ENCODE peak calls at places on chromosomes 4 and X, in seven cellular contexts. L, P, G, K, M, B and C are unnamed samples.

GRCh38 chr4:54229631-54230478 is 762 bp downstream of the PDGFRA start:
- DNase-seq in M (no peak), B (no peak), G (peak; percentile 61), K (no peak), P (no peak), L (no peak), C (no peak)

GRCh38 chr4:22670953-22671352 is 21.8 kb upstream of the GBA3 start:
- DNase-seq in G (no peak), B (no peak), M (no peak), P (no peak), L (no peak), K (no peak), C (no peak)

GRCh38 chrX:67544281-67544680 is 460 bp downstream of the AR start:
- DNase-seq in B (no peak), L (no peak), K (no peak), M (no peak), P (no peak), G (peak; percentile 67), C (no peak)

GRCh38 chr4:109721033-109721432 is 8.8 kb downstream of the PLA2G12A start:
- DNase-seq in G (no peak), L (no peak), B (no peak), K (no peak), M (no peak), P (no peak), C (no peak)

GRCh38 chrX:16797358-16797757 is 11.1 kb downstream of the TXLNG start:
- DNase-seq in L (peak; percentile 22), K (no peak), B (no peak), M (no peak), P (no peak), G (no peak), C (no peak)

GRCh38 chrX:140510895-140511295 is 6.0 kb upstream of the SOX3 start:
- DNase-seq in B (no peak), K (no peak), M (no peak), G (peak; percentile 58), L (no peak), P (no peak), C (no peak)

GRCh38 chrX:18664947-18665346 is 7.0 kb downstream of the RS1 start:
- DNase-seq in G (no peak), M (no peak), L (no peak), B (no peak), P (no peak), K (no peak), C (no peak)

GRCh38 chrX:45322382-45322781 is 121.7 kb upstream of the DIPK2B start:
- DNase-seq in K (peak; percentile 46), G (peak; percentile 34), M (no peak), P (no peak), L (peak; percentile 71), B (peak; percentile 48), C (peak; percentile 53)

GRCh38 chr4:1409079-1409805 is 3.0 kb upstream of the NKX1-1 start:
- DNase-seq in B (no peak), K (no peak), G (no peak), L (no peak), P (no peak), M (no peak), C (no peak)

GRCh38 chr4:1416948-1417260 is 10.7 kb upstream of the NKX1-1 start:
- DNase-seq in G (no peak), P (no peak), L (no peak), K (no peak), B (peak; percentile 14), M (peak; percentile 33), C (no peak)

GRCh38 chr4:88765729-88766128 is 68.1 kb upstream of the NAP1L5 start:
- DNase-seq in M (no peak), K (no peak), G (no peak), B (no peak), L (peak; percentile 74), P (peak; percentile 8), C (peak; percentile 74)

GRCh38 chr4:125432078-125432477 is 117.3 kb downstream of the FAT4 start:
- DNase-seq in B (no peak), K (peak; percentile 4), P (no peak), M (no peak), L (no peak), G (peak; percentile 68), C (no peak)

GRCh38 chr4:5881340-5881739 is 11.5 kb downstream of the CRMP1 start:
- DNase-seq in G (peak; percentile 58), B (no peak), P (no peak), K (no peak), M (no peak), L (no peak), C (no peak)

GRCh38 chrX:108224727-108225455 is 133.3 kb downstream of the ATG4A start:
- DNase-seq in M (no peak), B (no peak), L (peak; percentile 68), P (no peak), G (peak; percentile 72), K (peak; percentile 31), C (no peak)

GRCh38 chrX:150254909-150255308 is 108.2 kb upstream of the MAMLD1 start:
- DNase-seq in K (no peak), L (no peak), M (no peak), G (no peak), B (no peak), P (no peak), C (no peak)

GRCh38 chr4:80336582-80336981 is 1.1 kb downstream of the CFAP299 start:
- DNase-seq in M (no peak), P (no peak), G (peak; percentile 63), L (no peak), K (peak; percentile 42), B (peak; percentile 28), C (no peak)

GRCh38 chr4:11343536-11343935 is 85.2 kb downstream of the HS3ST1 start:
- DNase-seq in B (no peak), G (no peak), P (no peak), M (no peak), L (no peak), K (no peak), C (no peak)

GRCh38 chrX:148043456-148043855 is 62.3 kb downstream of the FMR1NB start:
- DNase-seq in M (no peak), G (no peak), B (no peak), P (no peak), L (no peak), K (peak; percentile 41), C (no peak)

GRCh38 chrX:153877571-153878261 is 8.3 kb downstream of the L1CAM start:
- DNase-seq in L (no peak), B (no peak), K (peak; percentile 65), P (no peak), M (no peak), G (no peak), C (no peak)

GRCh38 chrX:123961268-123962005 is at the start of gene STAG2:
- DNase-seq in L (peak; percentile 73), P (peak; percentile 49), K (peak; percentile 94), G (peak; percentile 88), M (peak; percentile 67), B (peak; percentile 78), C (peak; percentile 34)

GRCh38 chr4:40179360-40179759 is 17.5 kb upstream of the RHOH start:
- DNase-seq in P (no peak), G (no peak), B (no peak), L (no peak), K (no peak), M (no peak), C (no peak)

GRCh38 chr4:101259876-101260275 is 87.5 kb downstream of the PPP3CA start:
- DNase-seq in G (no peak), K (no peak), M (no peak), P (no peak), B (no peak), L (no peak), C (no peak)

GRCh38 chr4:128386761-128387599 is 99.4 kb upstream of the PGRMC2 start:
- DNase-seq in K (peak; percentile 14), G (no peak), M (peak; percentile 82), B (peak; percentile 77), P (peak; percentile 69), L (peak; percentile 98), C (peak; percentile 91)
- TF ChIP-seq CTCF in K (no peak), G (no peak), M (no peak), B (no peak), P (no peak), L (no peak), C (peak; percentile 9)

DNA sequence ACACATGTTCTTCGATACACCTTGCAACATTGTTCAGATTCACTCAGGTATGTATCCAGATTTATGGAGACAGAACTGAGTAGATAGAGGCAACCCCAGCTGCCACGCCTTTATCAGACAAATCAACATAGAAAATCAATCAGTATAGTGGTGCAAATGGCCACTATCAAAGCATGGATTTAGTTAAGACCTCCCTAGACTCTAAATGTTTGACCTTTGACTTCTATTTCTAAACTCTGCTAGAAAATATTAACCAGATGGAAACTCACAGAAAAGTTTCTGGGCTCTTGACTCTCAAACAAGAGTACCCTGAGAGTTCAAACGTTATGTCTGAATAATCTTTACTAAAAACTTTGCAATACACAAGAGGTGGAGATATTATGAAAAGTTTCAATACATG is 411.5 kb downstream of the IQCM start:
- DNase-seq in P (no peak), K (no peak), M (no peak), G (no peak), B (no peak), L (no peak), C (no peak)
- H3K4me3 ChIP-seq in P (no peak overlapping the region), K (no peak overlapping the region), M (no peak overlapping the region), G (no peak overlapping the region), B (no peak overlapping the region), L (no peak overlapping the region), C (no peak overlapping the region)

DNA sequence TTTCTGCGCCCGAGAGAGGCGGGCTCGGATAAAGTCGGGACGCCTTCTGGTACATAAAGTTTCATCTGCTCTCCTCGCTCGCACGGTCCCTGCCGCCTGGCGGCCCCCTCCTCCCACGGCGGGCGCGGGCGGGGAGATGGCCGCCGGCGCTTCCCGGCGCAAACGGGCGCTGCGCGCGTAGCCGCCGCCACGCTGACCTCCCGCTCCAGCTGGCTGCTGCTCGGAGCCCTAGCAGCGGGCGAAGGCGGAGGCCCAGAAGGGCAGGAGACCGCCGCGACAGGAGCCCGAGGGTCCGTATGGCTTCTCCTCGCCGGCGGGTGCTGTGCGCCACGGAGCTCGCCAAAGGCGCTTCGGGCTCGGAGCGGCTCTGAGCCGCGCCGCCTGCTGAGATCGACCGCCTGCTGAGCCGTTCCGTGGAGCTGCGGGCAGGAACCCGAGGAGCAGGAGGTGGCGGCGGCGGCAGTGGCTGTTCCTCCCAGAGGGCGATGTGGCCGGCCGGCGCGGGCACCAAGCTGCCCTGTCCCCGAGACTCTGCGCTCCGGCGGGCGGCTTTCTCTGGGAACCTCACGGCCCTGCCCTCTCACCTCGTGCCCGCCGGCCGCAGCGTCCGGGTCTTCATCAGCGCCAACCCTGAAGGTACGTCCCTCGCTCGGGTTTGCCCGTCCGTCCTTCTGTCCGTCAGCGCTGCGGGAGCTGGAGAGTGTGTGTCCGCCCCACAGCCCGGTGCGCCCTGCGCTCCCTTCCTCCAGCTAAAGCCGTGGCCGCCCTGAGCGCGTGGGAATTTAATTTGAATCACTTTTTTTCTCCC is at the start of gene NWD2:
- DNase-seq in P (no peak), M (no peak), G (peak; percentile 74), B (peak; percentile 18), L (no peak), K (no peak), C (no peak)
- TF ChIP-seq CTCF in P (no peak), M (no peak), G (peak; percentile 21), B (no peak), L (no peak), K (no peak), C (no peak)

DNA sequence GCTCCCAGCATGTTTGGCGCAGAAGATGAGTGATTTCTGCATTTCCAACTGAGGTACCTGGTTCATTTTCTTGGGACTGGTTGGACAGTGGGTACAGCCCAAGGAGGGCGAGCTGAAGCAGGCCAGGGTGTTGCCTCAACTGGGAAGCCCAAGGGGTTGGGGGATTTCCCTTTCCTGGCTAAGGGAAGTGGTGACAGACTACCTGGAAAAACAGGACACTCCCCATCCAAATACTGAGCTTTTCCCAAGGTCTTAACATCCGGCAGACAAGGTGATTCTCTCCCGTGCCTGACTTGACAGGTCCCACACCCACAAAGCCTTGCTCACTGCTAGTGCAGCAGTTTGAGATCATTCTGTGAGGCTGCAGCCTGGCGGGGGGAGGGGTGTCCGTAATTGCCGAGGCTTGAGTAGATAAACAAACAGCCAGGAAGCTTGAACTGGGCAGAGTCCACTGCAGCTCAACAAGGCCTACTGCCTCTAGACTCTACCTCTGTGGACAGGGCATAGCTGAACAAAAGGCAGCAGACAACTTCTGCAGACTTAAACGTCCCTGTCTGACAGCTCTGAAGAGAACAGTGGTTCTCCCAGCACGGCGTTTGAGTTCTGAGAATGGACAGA is 307.7 kb upstream of the ARSJ start:
- DNase-seq in P (no peak), K (no peak), G (no peak), B (peak; percentile 67), L (no peak), M (no peak), C (no peak)
- H3K4me3 ChIP-seq in P (no peak overlapping the region), K (no peak overlapping the region), G (no peak overlapping the region), B (no peak overlapping the region), L (no peak overlapping the region), M (no peak overlapping the region), C (no peak overlapping the region)